ENCODE peak calls at places on chromosomes 2 and 18, in five cellular contexts. One of them, this sample, is unnamed.

GRCh38 chr18:21053127-21053526 is 58.5 kb downstream of the ROCK1 start:
- DNase-seq in Panc1: no peak
- DNase-seq in NCI-H345: no peak
- DNase-seq in left cardiac atrium: no peak
- DNase-seq in pancreas: no peak
- DNase-seq in this sample: no peak

GRCh38 chr18:23668731-23669130 is 6.0 kb upstream of the ANKRD29 start:
- DNase-seq in left cardiac atrium: no peak
- DNase-seq in NCI-H345: no peak
- DNase-seq in Panc1: no peak
- DNase-seq in pancreas: no peak
- DNase-seq in this sample: peak; percentile 37

GRCh38 chr2:157182834-157183396 is 74.6 kb upstream of the GALNT5 start:
- DNase-seq in left cardiac atrium: no peak
- DNase-seq in Panc1: peak; percentile 50
- DNase-seq in pancreas: no peak
- DNase-seq in NCI-H345: no peak
- DNase-seq in this sample: no peak

GRCh38 chr18:48852792-48853191 is 98.0 kb downstream of the SMAD7 start:
- DNase-seq in NCI-H345: no peak
- DNase-seq in pancreas: no peak
- DNase-seq in Panc1: no peak
- DNase-seq in left cardiac atrium: no peak
- DNase-seq in this sample: no peak

GRCh38 chr2:70994055-70994444 is 623 bp downstream of the TEX261 start:
- DNase-seq in Panc1: no peak
- DNase-seq in NCI-H345: no peak
- DNase-seq in pancreas: no peak
- DNase-seq in left cardiac atrium: no peak
- DNase-seq in this sample: no peak

GRCh38 chr2:8548065-8548870 is 133.6 kb upstream of the ID2 start:
- DNase-seq in pancreas: peak; percentile 8
- DNase-seq in NCI-H345: no peak
- DNase-seq in left cardiac atrium: no peak
- DNase-seq in Panc1: no peak
- DNase-seq in this sample: peak; percentile 55

GRCh38 chr18:56789004-56789888 is 138.1 kb downstream of the WDR7 start:
- DNase-seq in pancreas: no peak
- DNase-seq in left cardiac atrium: peak; percentile 29
- DNase-seq in Panc1: peak; percentile 13
- DNase-seq in NCI-H345: no peak
- DNase-seq in this sample: no peak

GRCh38 chr2:11802782-11803191 is 56.4 kb downstream of the LPIN1 start:
- DNase-seq in Panc1: no peak
- DNase-seq in left cardiac atrium: no peak
- DNase-seq in pancreas: no peak
- DNase-seq in NCI-H345: no peak
- DNase-seq in this sample: no peak

GRCh38 chr18:58862851-58863538 is 1.7 kb upstream of the ZNF532 start:
- DNase-seq in NCI-H345: peak; percentile 58
- DNase-seq in Panc1: no peak
- DNase-seq in left cardiac atrium: peak; percentile 41
- DNase-seq in pancreas: no peak
- DNase-seq in this sample: peak; percentile 66

GRCh38 chr18:77811510-77811909 is 561.9 kb downstream of the GALR1 start:
- DNase-seq in left cardiac atrium: no peak
- DNase-seq in NCI-H345: peak; percentile 98
- DNase-seq in pancreas: no peak
- DNase-seq in Panc1: peak; percentile 2
- DNase-seq in this sample: no peak

GRCh38 chr2:70939001-70939846 is 3.5 kb downstream of the ATP6V1B1 start:
- DNase-seq in left cardiac atrium: no peak
- DNase-seq in NCI-H345: no peak
- DNase-seq in pancreas: no peak
- DNase-seq in Panc1: no peak
- DNase-seq in this sample: peak; percentile 49

GRCh38 chr18:54812885-54813284 is 15.4 kb upstream of the RAB27B start:
- DNase-seq in pancreas: no peak
- DNase-seq in NCI-H345: no peak
- DNase-seq in left cardiac atrium: no peak
- DNase-seq in Panc1: no peak
- DNase-seq in this sample: no peak

GRCh38 chr2:144432014-144432413 is 87.9 kb downstream of the ZEB2 start:
- DNase-seq in Panc1: no peak
- DNase-seq in NCI-H345: no peak
- DNase-seq in pancreas: no peak
- DNase-seq in left cardiac atrium: no peak
- DNase-seq in this sample: no peak

GRCh38 chr2:8662239-8662879 is 19.5 kb upstream of the ID2 start:
- DNase-seq in Panc1: no peak
- DNase-seq in pancreas: no peak
- DNase-seq in left cardiac atrium: no peak
- DNase-seq in NCI-H345: no peak
- DNase-seq in this sample: no peak

GRCh38 chr2:11146076-11146475 is 9.2 kb upstream of the SLC66A3 start:
- DNase-seq in Panc1: no peak
- DNase-seq in NCI-H345: no peak
- DNase-seq in pancreas: no peak
- DNase-seq in left cardiac atrium: no peak
- DNase-seq in this sample: no peak

GRCh38 chr2:64485302-64485701 is 31.3 kb downstream of the LGALSL start:
- DNase-seq in left cardiac atrium: no peak
- DNase-seq in pancreas: no peak
- DNase-seq in Panc1: no peak
- DNase-seq in NCI-H345: no peak
- DNase-seq in this sample: no peak

GRCh38 chr2:14423145-14423906 is 209.2 kb upstream of the LRATD1 start:
- DNase-seq in pancreas: no peak
- DNase-seq in NCI-H345: no peak
- DNase-seq in left cardiac atrium: no peak
- DNase-seq in Panc1: no peak
- DNase-seq in this sample: no peak

This sample was measured in sigmoid colon.